ENCODE peak calls at places on chromosomes 11 and 22, in six cellular contexts. One of them, this sample, is unnamed. For H3K9me3, the result is how much of the 10 kb centered on the place peaks cover.

GRCh38 chr11:122108192-122108799 is 7.7 kb downstream of the BLID start:
- DNase-seq in endothelial cell of umbilical vein: peak
- DNase-seq in IMR-90: peak
- DNase-seq in GM23248: no peak
- DNase-seq in mesenchymal stem cell: peak
- DNase-seq in K562: peak
- DNase-seq in this sample: no peak

GRCh38 chr11:61369372-61370348 is 7.5 kb downstream of the TMEM138 start:
- DNase-seq in endothelial cell of umbilical vein: no peak
- DNase-seq in K562: no peak
- DNase-seq in IMR-90: peak
- DNase-seq in mesenchymal stem cell: peak
- DNase-seq in GM23248: peak
- DNase-seq in this sample: peak

GRCh38 chr11:64251986-64252837 is 882 bp downstream of the PLCB3 start:
- DNase-seq in K562: peak
- DNase-seq in endothelial cell of umbilical vein: no peak
- DNase-seq in mesenchymal stem cell: peak
- DNase-seq in IMR-90: no peak
- DNase-seq in GM23248: peak
- DNase-seq in this sample: peak

GRCh38 chr22:48897959-48898358 is 929.7 kb downstream of the BRD1 start:
- DNase-seq in K562: no peak
- DNase-seq in endothelial cell of umbilical vein: no peak
- DNase-seq in mesenchymal stem cell: no peak
- DNase-seq in GM23248: no peak
- DNase-seq in IMR-90: no peak
- DNase-seq in this sample: no peak

GRCh38 chr22:50696799-50697561 is 24.4 kb downstream of the SHANK3 start:
- DNase-seq in IMR-90: no peak
- DNase-seq in endothelial cell of umbilical vein: no peak
- DNase-seq in GM23248: peak
- DNase-seq in mesenchymal stem cell: peak
- DNase-seq in K562: peak
- DNase-seq in this sample: no peak

GRCh38 chr11:68687986-68688385 is 3.6 kb downstream of the GAL start:
- DNase-seq in K562: no peak
- DNase-seq in endothelial cell of umbilical vein: no peak
- DNase-seq in GM23248: no peak
- DNase-seq in mesenchymal stem cell: no peak
- DNase-seq in IMR-90: no peak
- DNase-seq in this sample: no peak

GRCh38 chr22:44831885-44832284 is 79.5 kb downstream of the ARHGAP8 start:
- DNase-seq in GM23248: no peak
- DNase-seq in endothelial cell of umbilical vein: no peak
- DNase-seq in K562: no peak
- DNase-seq in mesenchymal stem cell: no peak
- DNase-seq in IMR-90: no peak
- DNase-seq in this sample: no peak

GRCh38 chr11:63274776-63275175 is 31.4 kb upstream of the SLC22A25 start:
- DNase-seq in GM23248: no peak
- DNase-seq in K562: no peak
- DNase-seq in endothelial cell of umbilical vein: peak
- DNase-seq in IMR-90: no peak
- DNase-seq in mesenchymal stem cell: no peak
- DNase-seq in this sample: no peak

GRCh38 chr11:10522921-10523320 is 18.1 kb downstream of the RNF141 start:
- DNase-seq in GM23248: no peak
- DNase-seq in K562: no peak
- DNase-seq in IMR-90: no peak
- DNase-seq in mesenchymal stem cell: no peak
- DNase-seq in endothelial cell of umbilical vein: peak
- DNase-seq in this sample: peak

GRCh38 chr22:29635734-29636357 is 32.4 kb downstream of the NF2 start:
- DNase-seq in GM23248: peak
- DNase-seq in mesenchymal stem cell: peak
- DNase-seq in IMR-90: peak
- DNase-seq in K562: peak
- DNase-seq in endothelial cell of umbilical vein: peak
- DNase-seq in this sample: peak

GRCh38 chr11:3995949-3996554 is 98.5 kb upstream of the RRM1 start:
- DNase-seq in K562: peak
- DNase-seq in endothelial cell of umbilical vein: peak
- DNase-seq in GM23248: peak
- DNase-seq in IMR-90: peak
- DNase-seq in mesenchymal stem cell: peak
- DNase-seq in this sample: no peak

GRCh38 chr22:44172370-44173108 is 8.2 kb upstream of the PARVG start:
- DNase-seq in IMR-90: no peak
- DNase-seq in endothelial cell of umbilical vein: no peak
- DNase-seq in K562: peak
- DNase-seq in mesenchymal stem cell: no peak
- DNase-seq in GM23248: peak
- DNase-seq in this sample: no peak

GRCh38 chr22:49632199-49633009 is 195.3 kb downstream of the BRD1 start:
- DNase-seq in endothelial cell of umbilical vein: peak
- DNase-seq in K562: no peak
- DNase-seq in mesenchymal stem cell: peak
- DNase-seq in IMR-90: peak
- DNase-seq in GM23248: peak
- DNase-seq in this sample: peak

GRCh38 chr11:26027887-26028286 is 304.0 kb upstream of the ANO3 start:
- DNase-seq in IMR-90: no peak
- DNase-seq in GM23248: no peak
- DNase-seq in endothelial cell of umbilical vein: no peak
- DNase-seq in K562: no peak
- DNase-seq in mesenchymal stem cell: peak
- DNase-seq in this sample: no peak

GRCh38 chr22:37331811-37332536 is 49.7 kb downstream of the CYTH4 start:
- DNase-seq in GM23248: no peak
- DNase-seq in endothelial cell of umbilical vein: peak
- DNase-seq in mesenchymal stem cell: no peak
- DNase-seq in K562: peak
- DNase-seq in IMR-90: peak
- DNase-seq in this sample: no peak

GRCh38 chr22:25187469-25187868 is 12.2 kb upstream of the CRYBB3 start:
- DNase-seq in K562: no peak
- DNase-seq in mesenchymal stem cell: no peak
- DNase-seq in endothelial cell of umbilical vein: no peak
- DNase-seq in IMR-90: no peak
- DNase-seq in GM23248: no peak
- DNase-seq in this sample: no peak

GRCh38 chr22:45629469-45630089 is 42.1 kb upstream of the ATXN10 start:
- DNase-seq in IMR-90: no peak
- DNase-seq in K562: no peak
- DNase-seq in mesenchymal stem cell: no peak
- DNase-seq in GM23248: no peak
- DNase-seq in endothelial cell of umbilical vein: no peak
- DNase-seq in this sample: no peak

GRCh38 chr11:47577460-47578041 is 1.2 kb downstream of the KBTBD4 start:
- DNase-seq in mesenchymal stem cell: no peak
- DNase-seq in IMR-90: no peak
- DNase-seq in GM23248: peak
- DNase-seq in K562: no peak
- DNase-seq in endothelial cell of umbilical vein: no peak
- DNase-seq in this sample: no peak

GRCh38 chr11:66852466-66853241 is 4.2 kb upstream of the LRFN4 start:
- DNase-seq in IMR-90: no peak
- DNase-seq in mesenchymal stem cell: no peak
- DNase-seq in endothelial cell of umbilical vein: no peak
- DNase-seq in GM23248: no peak
- DNase-seq in K562: no peak
- DNase-seq in this sample: no peak

GRCh38 chr11:75303544-75304224 is 47.8 kb downstream of the ARRB1 start:
- DNase-seq in GM23248: no peak
- DNase-seq in K562: no peak
- DNase-seq in mesenchymal stem cell: no peak
- DNase-seq in endothelial cell of umbilical vein: no peak
- DNase-seq in IMR-90: no peak
- DNase-seq in this sample: no peak

GRCh38 chr22:28029201-28029948 is 110.3 kb upstream of the PITPNB start:
- DNase-seq in GM23248: peak
- DNase-seq in IMR-90: peak
- DNase-seq in mesenchymal stem cell: peak
- DNase-seq in K562: no peak
- DNase-seq in endothelial cell of umbilical vein: peak
- DNase-seq in this sample: peak

GRCh38 chr11:67464411-67465189 is 4.5 kb downstream of the TMEM134 start:
- DNase-seq in endothelial cell of umbilical vein: peak
- DNase-seq in GM23248: peak
- DNase-seq in IMR-90: peak
- DNase-seq in K562: peak
- DNase-seq in mesenchymal stem cell: peak
- DNase-seq in this sample: peak

GRCh38 chr11:93840981-93841380 is 9.4 kb downstream of the VSTM5 start:
- DNase-seq in mesenchymal stem cell: no peak
- DNase-seq in endothelial cell of umbilical vein: no peak
- DNase-seq in GM23248: no peak
- DNase-seq in IMR-90: no peak
- DNase-seq in K562: no peak
- DNase-seq in this sample: no peak

GRCh38 chr22:44442856-44443595 is 55.0 kb downstream of the RTL6 start:
- DNase-seq in GM23248: no peak
- DNase-seq in endothelial cell of umbilical vein: no peak
- DNase-seq in K562: no peak
- DNase-seq in mesenchymal stem cell: no peak
- DNase-seq in IMR-90: no peak
- DNase-seq in this sample: no peak

GRCh38 chr22:26888887-26889286 is 231.5 kb downstream of the MIAT start:
- DNase-seq in IMR-90: peak
- DNase-seq in mesenchymal stem cell: no peak
- DNase-seq in K562: no peak
- DNase-seq in GM23248: no peak
- DNase-seq in endothelial cell of umbilical vein: no peak
- DNase-seq in this sample: no peak

GRCh38 chr11:115580416-115580815 is 76.2 kb upstream of the CADM1 start:
- DNase-seq in mesenchymal stem cell: no peak
- DNase-seq in IMR-90: no peak
- DNase-seq in GM23248: no peak
- DNase-seq in endothelial cell of umbilical vein: no peak
- DNase-seq in K562: no peak
- DNase-seq in this sample: no peak

GRCh38 chr11:121406291-121406690 is 45.8 kb upstream of the SORL1 start:
- DNase-seq in IMR-90: no peak
- DNase-seq in K562: no peak
- DNase-seq in mesenchymal stem cell: no peak
- DNase-seq in GM23248: no peak
- DNase-seq in endothelial cell of umbilical vein: no peak
- DNase-seq in this sample: no peak

DNA sequence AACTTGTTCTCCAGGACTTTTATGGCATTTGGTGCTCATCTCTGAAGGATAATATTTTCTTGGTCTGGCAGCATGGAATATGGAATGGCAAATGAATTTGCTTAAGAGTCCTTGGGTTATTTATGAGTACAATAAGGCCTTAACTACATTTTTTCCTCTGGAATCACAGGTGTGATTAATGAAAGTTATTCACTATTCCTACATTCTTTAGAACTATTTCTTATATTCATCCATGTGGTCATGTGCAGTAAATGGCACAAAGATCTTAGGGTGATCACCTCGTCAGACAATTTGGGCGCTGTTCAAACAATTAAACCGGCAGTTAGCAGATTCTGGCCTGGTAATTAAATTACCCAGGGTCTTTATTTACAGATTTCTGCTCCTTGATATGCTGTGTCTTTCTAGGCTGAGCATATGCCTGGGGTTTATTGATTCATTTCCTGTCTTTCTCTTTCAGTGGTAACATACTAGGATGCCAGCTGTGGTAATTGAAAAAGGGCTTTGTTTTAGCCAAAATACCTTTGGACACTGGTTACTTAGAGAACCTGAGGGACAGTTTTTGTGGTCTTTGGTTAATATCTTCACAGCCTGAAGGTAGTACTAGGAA is 31.6 kb downstream of the SIK2 start:
- DNase-seq in endothelial cell of umbilical vein: peak
- DNase-seq in K562: no peak
- DNase-seq in IMR-90: peak
- DNase-seq in mesenchymal stem cell: no peak
- DNase-seq in GM23248: peak
- DNase-seq in this sample: peak
- H3K9ac ChIP-seq in endothelial cell of umbilical vein: no peak
- H3K9ac ChIP-seq in K562: no peak
- H3K9ac ChIP-seq in IMR-90: no peak
- H3K9ac ChIP-seq in mesenchymal stem cell: no peak
- H3K9ac ChIP-seq in GM23248: no peak
- H3K9ac ChIP-seq in this sample: no peak

DNA sequence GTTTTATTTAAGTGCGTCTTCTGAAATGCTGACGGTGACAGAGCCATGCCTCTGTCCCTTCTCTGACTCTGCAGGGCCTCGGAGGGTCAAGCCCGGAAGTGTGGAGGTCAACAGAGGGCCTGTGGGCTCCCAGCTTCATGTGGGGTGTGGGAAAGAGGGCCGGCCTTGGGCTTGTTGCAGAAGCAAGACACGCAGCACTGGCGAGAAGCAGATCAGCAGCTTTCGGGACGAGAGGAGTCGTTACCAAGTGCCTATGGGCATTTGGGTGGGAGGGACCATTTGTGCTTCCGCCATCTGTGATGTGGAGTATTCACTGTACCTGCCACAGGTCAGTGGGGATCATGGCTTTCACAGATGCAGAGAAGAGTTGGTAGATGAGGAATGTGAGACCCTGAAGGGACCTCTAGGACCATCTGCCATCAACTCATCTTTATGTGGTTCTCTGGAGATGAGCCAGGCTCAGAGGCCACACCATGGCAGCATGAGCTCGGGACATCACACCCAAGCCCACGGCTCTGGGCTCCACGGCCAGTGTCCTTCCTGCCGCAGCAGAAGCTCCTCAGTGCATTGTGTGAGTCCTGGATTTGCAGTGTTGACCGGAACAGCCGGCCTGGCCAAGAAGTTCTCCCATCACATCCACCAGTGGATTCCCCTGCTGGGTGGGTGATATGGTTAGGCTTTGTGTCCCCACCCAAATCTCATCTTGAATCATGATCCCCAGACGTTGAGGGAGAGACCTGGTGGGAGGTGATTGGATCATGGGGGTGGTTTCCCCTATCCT is 590.7 kb downstream of the TBC1D22A start:
- DNase-seq in IMR-90: no peak
- DNase-seq in K562: no peak
- DNase-seq in GM23248: no peak
- DNase-seq in endothelial cell of umbilical vein: no peak
- DNase-seq in mesenchymal stem cell: no peak
- DNase-seq in this sample: no peak
- H3K9me3 ChIP-seq in IMR-90: under half
- H3K9me3 ChIP-seq in K562: under half
- H3K9me3 ChIP-seq in GM23248: under half
- H3K9me3 ChIP-seq in endothelial cell of umbilical vein: under half
- H3K9me3 ChIP-seq in mesenchymal stem cell: under half
- H3K9me3 ChIP-seq in this sample: under half

GRCh38 chr11:128789497-128790080 is 77.5 kb downstream of the KCNJ1 start:
- DNase-seq in endothelial cell of umbilical vein: no peak
- DNase-seq in K562: no peak
- DNase-seq in IMR-90: peak
- DNase-seq in GM23248: no peak
- DNase-seq in mesenchymal stem cell: no peak
- DNase-seq in this sample: no peak
- H2AFZ ChIP-seq in endothelial cell of umbilical vein: no peak
- H2AFZ ChIP-seq in K562: no peak
- H2AFZ ChIP-seq in IMR-90: no peak
- H2AFZ ChIP-seq in GM23248: no peak
- H2AFZ ChIP-seq in mesenchymal stem cell: no peak
- H2AFZ ChIP-seq in this sample: no peak

GRCh38 chr11:14538926-14539554 is 18.9 kb upstream of the PSMA1 start:
- DNase-seq in IMR-90: no peak
- DNase-seq in endothelial cell of umbilical vein: no peak
- DNase-seq in GM23248: no peak
- DNase-seq in K562: no peak
- DNase-seq in mesenchymal stem cell: no peak
- DNase-seq in this sample: no peak
- H3K9ac ChIP-seq in IMR-90: no peak
- H3K9ac ChIP-seq in endothelial cell of umbilical vein: no peak
- H3K9ac ChIP-seq in GM23248: no peak
- H3K9ac ChIP-seq in K562: no peak
- H3K9ac ChIP-seq in mesenchymal stem cell: no peak
- H3K9ac ChIP-seq in this sample: no peak